ENCODE peak calls at places on chromosomes 1 and 21, in six cellular contexts. Z, E, L, A, C and N are unnamed samples.
A peak's percentile ranks its signal among the peaks of the same experiment; 100 is the strongest.

GRCh38 chr1:10735603-10736305 is 60.7 kb downstream of the CASZ1 start:
- DNase-seq in C (no peak), Z (no peak), L (no peak), A (no peak), E (no peak), N (no peak)

GRCh38 chr1:180213401-180214177 is 16.5 kb upstream of the LHX4 start:
- DNase-seq in A (no peak), C (peak; percentile 71), E (no peak), L (peak; percentile 77), Z (no peak), N (no peak)

GRCh38 chr1:228008391-228009115 is 1.8 kb downstream of the WNT3A start:
- DNase-seq in A (no peak), C (peak; percentile 16), E (no peak), Z (no peak), L (no peak), N (no peak)

GRCh38 chr1:20211511-20211931 is 25.2 kb upstream of the PLA2G2C start:
- DNase-seq in A (no peak), E (no peak), L (peak; percentile 85), C (no peak), Z (no peak), N (no peak)

GRCh38 chr1:54309631-54310366 is 96.4 kb downstream of the SSBP3 start:
- DNase-seq in E (peak; percentile 60), L (no peak), Z (no peak), C (peak; percentile 54), A (no peak), N (no peak)

GRCh38 chr1:24754229-24754628 is 9.0 kb downstream of the CLIC4 start:
- DNase-seq in L (no peak), E (no peak), A (peak; percentile 60), Z (no peak), C (peak; percentile 48), N (no peak)

GRCh38 chr1:97304366-97304765 is 582.8 kb downstream of the PTBP2 start:
- DNase-seq in C (no peak), L (no peak), Z (no peak), E (no peak), A (peak; percentile 33), N (no peak)

GRCh38 chr1:207910678-207911354 is at the start of gene CD34:
- DNase-seq in L (peak; percentile 2), A (no peak), Z (no peak), E (peak; percentile 23), C (peak; percentile 65), N (no peak)

GRCh38 chr1:150578278-150579109 is 916 bp downstream of the MCL1 start:
- DNase-seq in L (peak; percentile 85), E (no peak), A (peak; percentile 86), C (peak; percentile 88), Z (no peak), N (peak; percentile 91)

GRCh38 chr1:100883963-100884362 is 10.7 kb downstream of the EXTL2 start:
- DNase-seq in Z (no peak), C (no peak), A (peak; percentile 26), E (no peak), L (peak; percentile 58), N (peak; percentile 71)

GRCh38 chr21:29152936-29153335 is 22.5 kb downstream of the MAP3K7CL start:
- DNase-seq in Z (no peak), A (no peak), L (no peak), E (no peak), C (no peak), N (no peak)

GRCh38 chr1:29804181-29804899 is 568.0 kb downstream of the PTPRU start:
- DNase-seq in C (peak; percentile 45), Z (no peak), L (peak; percentile 5), A (no peak), E (no peak), N (no peak)

GRCh38 chr1:100643430-100644196 is 75.9 kb upstream of the VCAM1 start:
- DNase-seq in C (no peak), A (no peak), E (no peak), Z (no peak), L (no peak), N (peak; percentile 58)

GRCh38 chr1:206430031-206430983 is 40.0 kb upstream of the IKBKE start:
- DNase-seq in Z (no peak), E (no peak), L (peak; percentile 95), C (no peak), A (peak; percentile 89), N (peak; percentile 94)

GRCh38 chr1:155175927-155176371 is 2.3 kb downstream of the TRIM46 start:
- DNase-seq in Z (no peak), C (no peak), L (no peak), A (no peak), E (no peak), N (no peak)

GRCh38 chr1:202516434-202516877 is 168.0 kb downstream of the PPP1R12B start:
- DNase-seq in A (no peak), Z (no peak), L (no peak), C (no peak), E (no peak), N (peak; percentile 57)

GRCh38 chr1:115300087-115300856 is 37.8 kb downstream of the NGF start:
- DNase-seq in A (peak; percentile 33), L (peak; percentile 78), E (peak; percentile 9), C (peak; percentile 93), Z (no peak), N (peak; percentile 32)

GRCh38 chr1:14345925-14346550 is 252.4 kb upstream of the KAZN start:
- DNase-seq in E (no peak), Z (no peak), L (peak; percentile 63), C (peak; percentile 83), A (no peak), N (no peak)

GRCh38 chr1:221718391-221719277 is 23.3 kb downstream of the DUSP10 start:
- DNase-seq in Z (no peak), C (peak; percentile 12), A (peak; percentile 85), L (no peak), E (no peak), N (peak; percentile 94)

GRCh38 chr21:45379171-45379900 is 25.6 kb upstream of the COL18A1 start:
- DNase-seq in Z (no peak), A (no peak), E (no peak), L (no peak), C (no peak), N (no peak)

GRCh38 chr1:71492298-71493041 is 411.6 kb upstream of the ZRANB2 start:
- DNase-seq in E (no peak), L (no peak), Z (no peak), A (no peak), C (no peak), N (no peak)

GRCh38 chr1:41919764-41920397 is 1.2 kb upstream of the HIVEP3 start:
- DNase-seq in Z (no peak), E (no peak), L (peak; percentile 76), A (peak; percentile 39), C (peak; percentile 91), N (peak; percentile 26)

GRCh38 chr1:235054466-235054865 is 74.2 kb downstream of the TOMM20 start:
- DNase-seq in E (no peak), C (no peak), A (no peak), Z (no peak), L (peak; percentile 78), N (no peak)

GRCh38 chr1:109796484-109797305 is 33.0 kb upstream of the EPS8L3 start:
- DNase-seq in Z (no peak), E (no peak), L (no peak), C (no peak), A (peak; percentile 54), N (peak; percentile 55)

GRCh38 chr1:240402318-240402717 is 209.6 kb downstream of the GREM2 start:
- DNase-seq in A (no peak), E (no peak), L (no peak), C (no peak), Z (no peak), N (no peak)

GRCh38 chr1:177170756-177171535 is at the start of gene BRINP2:
- DNase-seq in E (peak; percentile 70), A (peak; percentile 57), Z (peak; percentile 46), C (peak; percentile 85), L (peak; percentile 5), N (peak; percentile 29)
- H3K4me3 ChIP-seq in E (no peak within 1 kb of the TSS), A (peak within 1 kb of the TSS; percentile 54), Z (peak within 1 kb of the TSS; percentile 49), C (no peak within 1 kb of the TSS), L (no peak within 1 kb of the TSS), N (peak within 1 kb of the TSS; percentile 28)

GRCh38 chr1:86503477-86504129 is 34.9 kb downstream of the CLCA1 start:
- DNase-seq in E (no peak), A (no peak), Z (no peak), L (peak; percentile 50), C (peak; percentile 55), N (peak; percentile 18)
- H3K4ac ChIP-seq in E (no peak overlapping the region), A (no peak overlapping the region), Z (no peak overlapping the region), L (no peak overlapping the region), C (peak overlapping the region; percentile 63), N (no peak overlapping the region)

DNA sequence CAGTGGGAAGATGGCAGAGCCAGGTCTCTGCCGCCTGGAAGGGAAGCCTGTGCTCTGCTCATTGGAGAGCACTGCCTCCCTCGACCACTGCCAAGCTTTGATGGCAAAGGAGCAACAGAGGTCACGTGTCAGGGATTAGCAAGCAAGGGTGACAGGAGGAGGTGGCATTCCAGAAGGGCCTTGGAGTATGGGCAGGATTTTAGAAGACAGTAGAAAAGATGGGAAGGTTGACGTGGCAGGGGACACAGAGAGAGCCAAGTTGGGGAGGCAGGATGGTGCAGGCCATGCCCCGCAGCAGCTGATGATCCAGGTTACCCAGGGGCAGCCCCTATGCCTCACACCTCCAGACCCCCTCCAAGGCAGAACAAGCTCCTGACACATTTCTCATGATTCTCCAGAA is 21.9 kb upstream of the LBR start:
- DNase-seq in E (no peak), L (no peak), Z (no peak), A (no peak), C (no peak), N (no peak)
- H3K4me1 ChIP-seq in E (peaks cover 15% of the 10 kb centered on the region), L (peaks cover 28% of the 10 kb centered on the region), Z (peaks cover 6% of the 10 kb centered on the region), A (peaks cover 33% of the 10 kb centered on the region), C (peaks cover 12% of the 10 kb centered on the region), N (peaks cover 12% of the 10 kb centered on the region)

DNA sequence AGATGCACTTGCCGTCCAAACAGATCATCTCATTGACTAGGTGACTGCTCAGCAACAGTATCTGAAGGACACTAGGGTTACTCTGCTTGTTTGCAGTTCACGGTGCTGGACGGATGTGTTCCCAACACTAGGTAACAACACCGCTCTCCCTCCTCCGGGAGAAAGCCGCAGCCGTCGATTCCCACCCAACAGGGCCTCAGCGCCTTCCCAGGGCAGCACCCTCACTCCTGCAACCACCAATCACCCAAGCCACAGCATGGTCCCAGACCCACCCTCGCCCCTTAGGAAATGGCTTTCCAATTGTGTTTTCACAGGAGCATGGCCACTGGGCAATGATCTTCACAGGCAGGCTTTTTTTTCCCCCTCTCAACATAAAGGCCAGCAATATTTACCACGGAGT is 779 bp downstream of the TLR5 start:
- DNase-seq in Z (no peak), L (no peak), C (no peak), E (no peak), A (no peak), N (no peak)
- H3K4me3 ChIP-seq in Z (no peak overlapping the region), L (no peak overlapping the region), C (no peak overlapping the region), E (peak overlapping the region; percentile 49), A (no peak overlapping the region), N (no peak overlapping the region)

DNA sequence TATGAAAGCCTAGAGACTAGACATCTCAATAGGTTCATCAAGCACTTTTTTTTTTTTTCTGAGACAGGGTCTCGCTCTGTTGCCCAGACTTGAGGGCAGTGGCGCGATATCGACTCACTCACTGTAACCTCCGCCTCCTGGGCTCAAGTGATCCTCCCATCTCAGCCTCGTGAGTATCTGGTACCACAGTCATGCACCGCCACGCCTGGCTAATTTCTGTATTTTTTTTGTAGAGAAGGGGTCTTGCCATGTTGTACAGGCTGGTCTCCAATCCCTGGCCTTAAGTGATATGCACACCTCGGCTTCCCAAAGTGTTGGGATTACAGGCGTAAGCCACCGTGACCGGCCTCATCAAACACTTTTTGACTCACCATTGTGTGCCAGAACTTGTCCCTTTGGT is 613 bp upstream of the GPATCH4 start:
- DNase-seq in Z (no peak), C (no peak), E (no peak), A (no peak), L (no peak), N (no peak)
- H3K4ac ChIP-seq in Z (no peak overlapping the region), C (no peak overlapping the region), E (no peak overlapping the region), A (no peak overlapping the region), L (no peak overlapping the region), N (peak overlapping the region; percentile 69)

GRCh38 chr1:167663002-167663772 is 33.2 kb downstream of the RCSD1 start:
- DNase-seq in Z (no peak), L (peak; percentile 34), A (peak; percentile 79), C (peak; percentile 55), E (no peak), N (peak; percentile 47)
- H3K4me1 ChIP-seq in Z (no peaks in the 10 kb centered on the region), L (peaks cover 31% of the 10 kb centered on the region), A (peaks cover 18% of the 10 kb centered on the region), C (no peaks in the 10 kb centered on the region), E (peaks cover 10% of the 10 kb centered on the region), N (peaks cover 12% of the 10 kb centered on the region)